ENCODE peak calls at places on chromosome 3, in eight cellular contexts. One of them, this sample, is unnamed.

GRCh38 chr3:152084441-152084840 is 184.3 kb upstream of the MBNL1 start:
- DNase-seq in uterus: no peak
- DNase-seq in prostate gland: no peak
- DNase-seq in breast epithelium: no peak
- DNase-seq in tibial nerve: no peak
- DNase-seq in HCT116: no peak
- DNase-seq in NB4: no peak
- DNase-seq in ovary: no peak
- DNase-seq in this sample: no peak

GRCh38 chr3:53795176-53795575 is 51.0 kb downstream of the CHDH start:
- DNase-seq in uterus: no peak
- DNase-seq in prostate gland: no peak
- DNase-seq in breast epithelium: no peak
- DNase-seq in tibial nerve: no peak
- DNase-seq in HCT116: no peak
- DNase-seq in NB4: no peak
- DNase-seq in ovary: no peak
- DNase-seq in this sample: no peak

GRCh38 chr3:54138937-54139547 is 16.7 kb downstream of the CACNA2D3 start:
- DNase-seq in uterus: no peak
- DNase-seq in prostate gland: no peak
- DNase-seq in breast epithelium: no peak
- DNase-seq in tibial nerve: no peak
- DNase-seq in HCT116: no peak
- DNase-seq in NB4: no peak
- DNase-seq in ovary: no peak
- DNase-seq in this sample: no peak

GRCh38 chr3:72814308-72814707 is 33.9 kb downstream of the SHQ1 start:
- DNase-seq in uterus: no peak
- DNase-seq in prostate gland: no peak
- DNase-seq in breast epithelium: no peak
- DNase-seq in tibial nerve: no peak
- DNase-seq in HCT116: no peak
- DNase-seq in NB4: no peak
- DNase-seq in ovary: no peak
- DNase-seq in this sample: no peak

GRCh38 chr3:68817243-68817642 is 115.1 kb downstream of the TAFA4 start:
- DNase-seq in uterus: no peak
- DNase-seq in prostate gland: no peak
- DNase-seq in breast epithelium: no peak
- DNase-seq in tibial nerve: no peak
- DNase-seq in HCT116: no peak
- DNase-seq in NB4: no peak
- DNase-seq in ovary: no peak
- DNase-seq in this sample: no peak

GRCh38 chr3:9397911-9398714 is 698 bp downstream of the SETD5 start:
- DNase-seq in uterus: peak
- DNase-seq in prostate gland: peak
- DNase-seq in breast epithelium: peak
- DNase-seq in tibial nerve: peak
- DNase-seq in HCT116: no peak
- DNase-seq in NB4: no peak
- DNase-seq in ovary: peak
- DNase-seq in this sample: peak

GRCh38 chr3:194294888-194295214 is 56.3 kb downstream of the CPN2 start:
- DNase-seq in uterus: no peak
- DNase-seq in prostate gland: no peak
- DNase-seq in breast epithelium: no peak
- DNase-seq in tibial nerve: no peak
- DNase-seq in HCT116: no peak
- DNase-seq in NB4: no peak
- DNase-seq in ovary: no peak
- DNase-seq in this sample: no peak

GRCh38 chr3:190862209-190863118 is at the start of gene GMNC:
- DNase-seq in uterus: peak
- DNase-seq in prostate gland: peak
- DNase-seq in breast epithelium: peak
- DNase-seq in tibial nerve: peak
- DNase-seq in HCT116: peak
- DNase-seq in NB4: no peak
- DNase-seq in ovary: peak
- DNase-seq in this sample: peak

GRCh38 chr3:193704431-193704830 is 111.4 kb downstream of the OPA1 start:
- DNase-seq in uterus: no peak
- DNase-seq in prostate gland: no peak
- DNase-seq in breast epithelium: no peak
- DNase-seq in tibial nerve: no peak
- DNase-seq in HCT116: no peak
- DNase-seq in NB4: peak
- DNase-seq in ovary: no peak
- DNase-seq in this sample: no peak

GRCh38 chr3:52452126-52452525 is 1.7 kb downstream of the TNNC1 start:
- DNase-seq in uterus: no peak
- DNase-seq in prostate gland: no peak
- DNase-seq in breast epithelium: no peak
- DNase-seq in tibial nerve: no peak
- DNase-seq in HCT116: no peak
- DNase-seq in NB4: no peak
- DNase-seq in ovary: no peak
- DNase-seq in this sample: no peak

GRCh38 chr3:148943531-148944200 is 47.7 kb upstream of the GYG1 start:
- DNase-seq in uterus: no peak
- DNase-seq in prostate gland: peak
- DNase-seq in breast epithelium: no peak
- DNase-seq in tibial nerve: peak
- DNase-seq in HCT116: peak
- DNase-seq in NB4: peak
- DNase-seq in ovary: no peak
- DNase-seq in this sample: peak

GRCh38 chr3:89372456-89372855 is 265.0 kb downstream of the EPHA3 start:
- DNase-seq in uterus: no peak
- DNase-seq in prostate gland: no peak
- DNase-seq in breast epithelium: no peak
- DNase-seq in tibial nerve: no peak
- DNase-seq in HCT116: no peak
- DNase-seq in NB4: no peak
- DNase-seq in ovary: no peak
- DNase-seq in this sample: no peak

GRCh38 chr3:14235896-14236295 is 57.3 kb downstream of the LSM3 start:
- DNase-seq in uterus: no peak
- DNase-seq in prostate gland: no peak
- DNase-seq in breast epithelium: no peak
- DNase-seq in tibial nerve: no peak
- DNase-seq in HCT116: no peak
- DNase-seq in NB4: no peak
- DNase-seq in ovary: no peak
- DNase-seq in this sample: peak

GRCh38 chr3:150232992-150233451 is 175.1 kb upstream of the TSC22D2 start:
- DNase-seq in uterus: no peak
- DNase-seq in prostate gland: no peak
- DNase-seq in breast epithelium: no peak
- DNase-seq in tibial nerve: no peak
- DNase-seq in HCT116: no peak
- DNase-seq in NB4: no peak
- DNase-seq in ovary: no peak
- DNase-seq in this sample: no peak

GRCh38 chr3:177427540-177427939 is 230.3 kb upstream of the TBL1XR1 start:
- DNase-seq in uterus: no peak
- DNase-seq in prostate gland: no peak
- DNase-seq in breast epithelium: no peak
- DNase-seq in tibial nerve: no peak
- DNase-seq in HCT116: no peak
- DNase-seq in NB4: peak
- DNase-seq in ovary: no peak
- DNase-seq in this sample: no peak

DNA sequence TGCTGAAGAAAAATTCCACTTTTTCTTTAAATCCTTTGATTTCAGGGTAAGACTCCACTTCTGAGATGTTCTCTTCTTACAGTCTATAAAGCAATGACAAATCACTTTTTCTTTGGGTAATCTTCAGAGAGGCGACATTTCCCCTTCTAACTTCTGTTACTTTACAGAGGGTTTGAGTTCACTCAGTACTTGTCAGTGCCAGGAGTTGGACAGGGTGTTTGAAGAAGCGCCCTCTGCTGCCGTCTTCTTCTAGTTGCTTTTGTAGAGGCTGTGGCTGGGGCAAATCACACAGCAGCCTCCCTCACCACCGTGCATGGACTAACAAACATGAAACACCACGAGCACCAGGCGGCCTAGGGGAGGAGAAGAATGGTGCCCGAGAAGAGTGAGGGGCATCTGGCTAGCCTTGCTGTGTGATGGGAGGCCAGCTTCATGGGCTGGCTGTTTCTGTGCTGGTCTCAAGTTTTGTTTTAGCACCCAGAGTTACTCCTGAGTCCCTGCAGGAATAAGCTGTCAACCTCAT is at the start of gene CD80:
- DNase-seq in uterus: no peak
- DNase-seq in prostate gland: no peak
- DNase-seq in breast epithelium: no peak
- DNase-seq in tibial nerve: peak
- DNase-seq in HCT116: peak
- DNase-seq in NB4: peak
- DNase-seq in ovary: no peak
- DNase-seq in this sample: no peak
- TF ChIP-seq CTCF in uterus: no peak
- TF ChIP-seq CTCF in prostate gland: no peak
- TF ChIP-seq CTCF in breast epithelium: no peak
- TF ChIP-seq CTCF in tibial nerve: no peak
- TF ChIP-seq CTCF in HCT116: peak
- TF ChIP-seq CTCF in NB4: peak
- TF ChIP-seq CTCF in ovary: no peak
- TF ChIP-seq CTCF in this sample: no peak

GRCh38 chr3:17179381-17180205 is 294.8 kb downstream of the PLCL2 start:
- DNase-seq in uterus: no peak
- DNase-seq in prostate gland: no peak
- DNase-seq in breast epithelium: no peak
- DNase-seq in tibial nerve: no peak
- DNase-seq in HCT116: no peak
- DNase-seq in NB4: no peak
- DNase-seq in ovary: no peak
- DNase-seq in this sample: no peak
- H3K4me3 ChIP-seq in uterus: no peak
- H3K4me3 ChIP-seq in prostate gland: no peak
- H3K4me3 ChIP-seq in breast epithelium: no peak
- H3K4me3 ChIP-seq in tibial nerve: no peak
- H3K4me3 ChIP-seq in HCT116: no peak
- H3K4me3 ChIP-seq in NB4: no peak
- H3K4me3 ChIP-seq in ovary: no peak
- H3K4me3 ChIP-seq in this sample: no peak

GRCh38 chr3:185927501-185928200 is 10.2 kb downstream of the TRA2B start:
- DNase-seq in uterus: no peak
- DNase-seq in prostate gland: no peak
- DNase-seq in breast epithelium: no peak
- DNase-seq in tibial nerve: no peak
- DNase-seq in HCT116: no peak
- DNase-seq in NB4: no peak
- DNase-seq in ovary: no peak
- DNase-seq in this sample: no peak

GRCh38 chr3:185930393-185931107 is 7.3 kb downstream of the TRA2B start:
- DNase-seq in uterus: no peak
- DNase-seq in prostate gland: no peak
- DNase-seq in breast epithelium: no peak
- DNase-seq in tibial nerve: no peak
- DNase-seq in HCT116: no peak
- DNase-seq in NB4: no peak
- DNase-seq in ovary: no peak
- DNase-seq in this sample: no peak

GRCh38 chr3:185928532-185928931 is 9.3 kb downstream of the TRA2B start:
- DNase-seq in uterus: no peak
- DNase-seq in prostate gland: no peak
- DNase-seq in breast epithelium: no peak
- DNase-seq in tibial nerve: no peak
- DNase-seq in HCT116: no peak
- DNase-seq in NB4: no peak
- DNase-seq in ovary: no peak
- DNase-seq in this sample: no peak

GRCh38 chr3:185931777-185932176 is 6.0 kb downstream of the TRA2B start:
- DNase-seq in uterus: no peak
- DNase-seq in prostate gland: no peak
- DNase-seq in breast epithelium: no peak
- DNase-seq in tibial nerve: no peak
- DNase-seq in HCT116: no peak
- DNase-seq in NB4: no peak
- DNase-seq in ovary: no peak
- DNase-seq in this sample: no peak

GRCh38 chr3:185929192-185930151 is 8.3 kb downstream of the TRA2B start:
- DNase-seq in uterus: no peak
- DNase-seq in prostate gland: no peak
- DNase-seq in breast epithelium: no peak
- DNase-seq in tibial nerve: no peak
- DNase-seq in HCT116: no peak
- DNase-seq in NB4: no peak
- DNase-seq in ovary: no peak
- DNase-seq in this sample: no peak
- TF ChIP-seq POLR2A in uterus: no peak
- TF ChIP-seq POLR2A in prostate gland: no peak
- TF ChIP-seq POLR2A in breast epithelium: no peak
- TF ChIP-seq POLR2A in tibial nerve: no peak
- TF ChIP-seq POLR2A in HCT116: no peak
- TF ChIP-seq POLR2A in NB4: no peak
- TF ChIP-seq POLR2A in ovary: no peak
- TF ChIP-seq POLR2A in this sample: no peak

DNA sequence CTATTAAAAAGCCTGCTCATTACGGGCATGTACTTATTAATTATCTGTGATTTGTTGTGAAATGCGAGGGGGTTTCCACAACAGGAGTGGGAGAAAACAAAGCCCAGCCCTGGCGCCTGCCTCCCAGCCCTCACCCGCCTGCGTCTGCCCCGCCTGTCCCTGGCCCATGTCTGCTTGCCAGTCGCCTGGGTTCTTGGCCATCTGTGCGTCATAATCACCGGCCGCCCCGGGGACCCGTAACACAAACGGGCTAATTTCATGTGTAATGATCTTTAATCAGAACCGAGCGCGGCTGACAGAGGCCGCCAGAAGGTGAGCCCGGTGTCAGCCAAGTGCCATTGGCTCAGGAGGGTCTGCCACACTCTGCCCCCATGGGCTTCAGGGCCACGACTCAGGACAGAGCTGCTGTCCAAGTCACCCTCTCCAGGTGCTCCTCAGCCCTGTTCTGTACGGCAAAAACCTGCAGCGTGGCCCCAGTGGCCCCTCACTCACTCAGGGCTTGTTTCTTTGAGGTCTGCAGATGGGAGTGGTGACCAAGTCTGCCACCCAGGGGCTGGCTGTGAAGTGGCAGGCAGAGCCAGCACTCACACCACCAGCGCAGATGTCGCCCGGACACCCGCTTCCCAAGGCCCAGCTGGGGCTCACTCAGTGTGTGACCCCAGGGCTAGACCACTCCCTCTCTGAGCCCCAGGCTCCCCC is 28.8 kb upstream of the TMEM115 start:
- DNase-seq in uterus: no peak
- DNase-seq in prostate gland: no peak
- DNase-seq in breast epithelium: no peak
- DNase-seq in tibial nerve: no peak
- DNase-seq in HCT116: no peak
- DNase-seq in NB4: peak
- DNase-seq in ovary: no peak
- DNase-seq in this sample: no peak
- TF ChIP-seq CTCF in uterus: no peak
- TF ChIP-seq CTCF in prostate gland: no peak
- TF ChIP-seq CTCF in breast epithelium: no peak
- TF ChIP-seq CTCF in tibial nerve: peak
- TF ChIP-seq CTCF in HCT116: peak
- TF ChIP-seq CTCF in NB4: peak
- TF ChIP-seq CTCF in ovary: no peak
- TF ChIP-seq CTCF in this sample: no peak